ENCODE peak calls at places on chromosomes 4 and X, in six cellular contexts. J, L, X, I, F and P are unnamed samples.

GRCh38 chr4:81398379-81398778 is 73.3 kb downstream of the RASGEF1B start:
- DNase-seq in L (no peak), F (no peak), J (no peak), I (no peak), X (no peak), P (no peak)

GRCh38 chrX:102154900-102155805 is 624 bp downstream of the BEX5 start:
- DNase-seq in I (no peak), X (no peak), F (peak; percentile 1), L (no peak), J (peak; percentile 12), P (no peak)

GRCh38 chrX:104432321-104432720 is 133.7 kb upstream of the IL1RAPL2 start:
- DNase-seq in I (no peak), F (no peak), L (no peak), X (no peak), J (no peak), P (no peak)

GRCh38 chr4:2085496-2085901 is 26.4 kb downstream of the NAT8L start:
- DNase-seq in F (no peak), J (no peak), I (no peak), X (no peak), L (no peak), P (peak; percentile 28)

GRCh38 chrX:109793191-109793590 is 60.1 kb upstream of the ACSL4 start:
- DNase-seq in F (no peak), J (no peak), L (no peak), X (no peak), I (no peak), P (no peak)

GRCh38 chrX:34874763-34875162 is 67.8 kb upstream of the FAM47B start:
- DNase-seq in F (no peak), X (no peak), L (no peak), J (no peak), I (no peak), P (no peak)

GRCh38 chr4:86970447-86971354 is 35.9 kb downstream of the AFF1 start:
- DNase-seq in J (no peak), F (no peak), I (no peak), X (no peak), L (no peak), P (no peak)

GRCh38 chr4:52572936-52573485 is 86.1 kb downstream of the USP46 start:
- DNase-seq in L (no peak), X (peak; percentile 62), I (peak; percentile 79), F (peak; percentile 53), J (no peak), P (no peak)

GRCh38 chr4:123659759-123660158 is 263.2 kb downstream of the SPRY1 start:
- DNase-seq in L (peak; percentile 39), F (peak; percentile 24), J (no peak), I (no peak), X (peak; percentile 26), P (no peak)

GRCh38 chr4:30716158-30716557 is 4.0 kb upstream of the PCDH7 start:
- DNase-seq in L (peak; percentile 2), F (peak; percentile 55), J (no peak), X (peak; percentile 57), I (peak; percentile 50), P (no peak)

GRCh38 chr4:134548052-134548628 is 346.6 kb upstream of the PABPC4L start:
- DNase-seq in F (no peak), L (no peak), I (no peak), J (no peak), X (no peak), P (no peak)

GRCh38 chrX:119763836-119764387 is 5.5 kb downstream of the SOWAHD start:
- DNase-seq in I (no peak), J (no peak), F (no peak), X (no peak), L (no peak), P (no peak)